ENCODE peak calls at places on chromosomes 5 and 9, in eight cellular contexts. H is cardiac muscle cell, I is HEK293T, T is heart left ventricle, J is T follicular helper cell, D is small intestine, R is NCI-H1105 treated with DMSO at 0.1 percent for 48 hours, N is mammary epithelial cell. G is an unnamed sample.

GRCh38 chr5:128813317-128813716 is 152.0 kb upstream of the SLC27A6 start:
- DNase-seq in H (no peak), I (no peak), T (no peak), J (no peak), D (no peak), R (no peak), N (no peak), G (no peak)

GRCh38 chr9:35287986-35288515 is 126.2 kb downstream of the UNC13B start:
- DNase-seq in H (no peak), I (no peak), T (no peak), J (no peak), D (no peak), R (no peak), N (peak; percentile 63), G (no peak)

GRCh38 chr5:77418601-77419591 is 73.2 kb downstream of the WDR41 start:
- DNase-seq in H (no peak), I (no peak), T (no peak), J (no peak), D (no peak), R (no peak), N (peak; percentile 6), G (no peak)

GRCh38 chr5:99948850-99949249 is 586.3 kb upstream of the FAM174A start:
- DNase-seq in H (no peak), I (no peak), T (no peak), J (no peak), D (no peak), R (no peak), N (no peak), G (no peak)

GRCh38 chr5:137737349-137738256 is 1.7 kb upstream of the KLHL3 start:
- DNase-seq in H (peak; percentile 98), I (no peak), T (no peak), J (peak; percentile 26), D (peak; percentile 21), R (no peak), N (no peak), G (no peak)

GRCh38 chr9:38228331-38229122 is 159.5 kb upstream of the SHB start:
- DNase-seq in H (no peak), I (no peak), T (no peak), J (no peak), D (no peak), R (no peak), N (no peak), G (peak; percentile 73)

GRCh38 chr5:109580225-109580624 is 109.5 kb upstream of the MAN2A1 start:
- DNase-seq in H (no peak), I (no peak), T (no peak), J (no peak), D (no peak), R (no peak), N (no peak), G (no peak)

GRCh38 chr9:108812388-108812787 is 43.4 kb downstream of the ACTL7B start:
- DNase-seq in H (no peak), I (no peak), T (no peak), J (no peak), D (no peak), R (no peak), N (no peak), G (no peak)

GRCh38 chr9:16445141-16445920 is 425.1 kb downstream of the BNC2 start:
- DNase-seq in H (peak; percentile 25), I (no peak), T (no peak), J (no peak), D (no peak), R (no peak), N (peak; percentile 80), G (no peak)

GRCh38 chr9:27990524-27990923 is 417.2 kb upstream of the C9orf72 start:
- DNase-seq in H (no peak), I (no peak), T (no peak), J (no peak), D (no peak), R (no peak), N (no peak), G (no peak)

GRCh38 chr9:134324359-134325095 is 1.7 kb upstream of the RXRA start:
- DNase-seq in H (no peak), I (no peak), T (peak; percentile 61), J (no peak), D (peak; percentile 33), R (no peak), N (no peak), G (no peak)

GRCh38 chr5:65137631-65138030 is 344.1 kb downstream of the ADAMTS6 start:
- DNase-seq in H (no peak), I (no peak), T (no peak), J (no peak), D (no peak), R (no peak), N (no peak), G (no peak)

GRCh38 chr5:58961631-58962280 is 378.9 kb downstream of the RAB3C start:
- DNase-seq in H (no peak), I (no peak), T (no peak), J (no peak), D (no peak), R (no peak), N (no peak), G (no peak)

GRCh38 chr9:131668439-131669233 is 71.2 kb downstream of the RAPGEF1 start:
- DNase-seq in H (peak; percentile 35), I (no peak), T (no peak), J (peak; percentile 56), D (peak; percentile 43), R (peak; percentile 44), N (peak; percentile 58), G (peak; percentile 55)

GRCh38 chr9:86304236-86304730 is 21.9 kb upstream of the ISCA1 start:
- DNase-seq in H (no peak), I (no peak), T (no peak), J (no peak), D (no peak), R (no peak), N (no peak), G (no peak)

GRCh38 chr9:136596630-136597031 is 50.8 kb upstream of the NOTCH1 start:
- DNase-seq in H (peak; percentile 57), I (no peak), T (no peak), J (no peak), D (no peak), R (no peak), N (no peak), G (no peak)

GRCh38 chr9:127942152-127943010 is 4.7 kb upstream of the DPM2 start:
- DNase-seq in H (peak; percentile 81), I (peak; percentile 75), T (peak; percentile 88), J (no peak), D (peak; percentile 50), R (peak; percentile 25), N (peak; percentile 30), G (peak; percentile 80)

GRCh38 chr5:96207420-96207819 is 225.6 kb downstream of the PCSK1 start:
- DNase-seq in H (no peak), I (no peak), T (no peak), J (no peak), D (no peak), R (no peak), N (no peak), G (no peak)

GRCh38 chr5:88841212-88841611 is 41.8 kb downstream of the MEF2C start:
- DNase-seq in H (no peak), I (no peak), T (no peak), J (no peak), D (no peak), R (no peak), N (no peak), G (no peak)

GRCh38 chr5:103598997-103599556 is 36.5 kb upstream of the NUDT12 start:
- DNase-seq in H (no peak), I (no peak), T (no peak), J (no peak), D (no peak), R (no peak), N (no peak), G (no peak)

GRCh38 chr5:82419559-82420332 is 141.6 kb upstream of the RPS23 start:
- DNase-seq in H (no peak), I (no peak), T (no peak), J (no peak), D (no peak), R (no peak), N (no peak), G (peak; percentile 25)

GRCh38 chr5:35938518-35939227 is at the start of gene CAPSL:
- DNase-seq in H (peak; percentile 68), I (peak; percentile 12), T (no peak), J (no peak), D (peak; percentile 40), R (peak; percentile 79), N (peak; percentile 66), G (no peak)

GRCh38 chr9:33623658-33624586 is 99.9 kb downstream of the ANKRD18B start:
- DNase-seq in H (peak; percentile 76), I (peak; percentile 81), T (peak; percentile 64), J (peak; percentile 48), D (peak; percentile 74), R (peak; percentile 68), N (peak; percentile 74), G (peak; percentile 65)

GRCh38 chr5:171835066-171835465 is 49.4 kb downstream of the SMIM23 start:
- DNase-seq in H (no peak), I (no peak), T (no peak), J (no peak), D (no peak), R (no peak), N (no peak), G (no peak)

GRCh38 chr9:86804011-86804410 is 143.3 kb downstream of the GAS1 start:
- DNase-seq in H (no peak), I (no peak), T (no peak), J (no peak), D (no peak), R (no peak), N (no peak), G (no peak)